ENCODE peak calls at places on chromosomes 6 and 20, in four cellular contexts. One of them, this sample, is unnamed.

GRCh38 chr20:20360464-20360863 is 7.4 kb upstream of the INSM1 start:
- DNase-seq in pancreas: peak; percentile 24
- DNase-seq in ascending aorta: no peak
- DNase-seq in right cardiac atrium: peak; percentile 50
- DNase-seq in this sample: peak; percentile 45

GRCh38 chr6:144957236-144957937 is 672.3 kb downstream of the UTRN start:
- DNase-seq in pancreas: no peak
- DNase-seq in ascending aorta: no peak
- DNase-seq in right cardiac atrium: no peak
- DNase-seq in this sample: no peak

GRCh38 chr6:169079650-169080049 is 174.0 kb downstream of the THBS2 start:
- DNase-seq in pancreas: no peak
- DNase-seq in ascending aorta: no peak
- DNase-seq in right cardiac atrium: no peak
- DNase-seq in this sample: no peak

GRCh38 chr6:85191656-85192055 is 258.2 kb upstream of the NT5E start:
- DNase-seq in pancreas: no peak
- DNase-seq in ascending aorta: no peak
- DNase-seq in right cardiac atrium: no peak
- DNase-seq in this sample: no peak

GRCh38 chr6:170370413-170370812 is 63.9 kb downstream of the FAM120B start:
- DNase-seq in pancreas: no peak
- DNase-seq in ascending aorta: no peak
- DNase-seq in right cardiac atrium: no peak
- DNase-seq in this sample: no peak

GRCh38 chr6:157239671-157240058 is 83.7 kb downstream of the TMEM242 start:
- DNase-seq in pancreas: no peak
- DNase-seq in ascending aorta: no peak
- DNase-seq in right cardiac atrium: no peak
- DNase-seq in this sample: no peak

GRCh38 chr6:119348308-119349040 is 1.1 kb downstream of the MAN1A1 start:
- DNase-seq in pancreas: peak; percentile 50
- DNase-seq in ascending aorta: no peak
- DNase-seq in right cardiac atrium: peak; percentile 71
- DNase-seq in this sample: peak; percentile 26

GRCh38 chr20:7147220-7147601 is 379.7 kb downstream of the BMP2 start:
- DNase-seq in pancreas: no peak
- DNase-seq in ascending aorta: no peak
- DNase-seq in right cardiac atrium: no peak
- DNase-seq in this sample: no peak

GRCh38 chr6:21110684-21111398 is 482.7 kb upstream of the SOX4 start:
- DNase-seq in pancreas: no peak
- DNase-seq in ascending aorta: no peak
- DNase-seq in right cardiac atrium: no peak
- DNase-seq in this sample: no peak

GRCh38 chr6:3749991-3750323 is 1.6 kb downstream of the PXDC1 start:
- DNase-seq in pancreas: peak; percentile 62
- DNase-seq in ascending aorta: no peak
- DNase-seq in right cardiac atrium: peak; percentile 88
- DNase-seq in this sample: peak; percentile 71

GRCh38 chr6:40307712-40308111 is 279.5 kb downstream of the LRFN2 start:
- DNase-seq in pancreas: no peak
- DNase-seq in ascending aorta: no peak
- DNase-seq in right cardiac atrium: no peak
- DNase-seq in this sample: no peak

GRCh38 chr6:16056263-16056870 is 72.5 kb upstream of the MYLIP start:
- DNase-seq in pancreas: no peak
- DNase-seq in ascending aorta: no peak
- DNase-seq in right cardiac atrium: no peak
- DNase-seq in this sample: no peak

GRCh38 chr6:91476000-91476399 is 889.1 kb upstream of the MAP3K7 start:
- DNase-seq in pancreas: no peak
- DNase-seq in ascending aorta: no peak
- DNase-seq in right cardiac atrium: peak; percentile 26
- DNase-seq in this sample: no peak

DNA sequence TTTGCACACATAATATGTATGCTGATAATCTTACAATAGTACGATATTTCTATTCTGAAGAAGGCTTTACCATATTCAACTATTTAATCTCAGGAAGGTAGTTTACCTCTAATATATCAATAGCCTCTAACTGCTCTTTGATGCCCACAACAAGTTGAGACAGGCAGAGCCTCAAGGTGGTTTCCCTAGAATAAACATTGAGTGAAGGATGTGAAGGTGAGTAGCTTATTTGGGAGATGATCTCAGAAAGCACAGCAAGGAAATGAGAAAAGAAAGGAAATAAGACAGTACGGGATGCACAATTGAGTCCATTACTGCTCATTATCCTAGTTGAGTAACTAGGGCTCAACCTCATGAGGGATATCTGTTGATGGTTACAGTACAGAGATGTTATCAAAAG is 638.4 kb downstream of the MAFB start:
- DNase-seq in pancreas: no peak
- DNase-seq in ascending aorta: no peak
- DNase-seq in right cardiac atrium: no peak
- DNase-seq in this sample: no peak
- H3K9me3 ChIP-seq in pancreas: no peaks in the 10 kb centered on the region
- H3K9me3 ChIP-seq in ascending aorta: no peaks in the 10 kb centered on the region
- H3K9me3 ChIP-seq in right cardiac atrium: no peaks in the 10 kb centered on the region
- H3K9me3 ChIP-seq in this sample: no peaks in the 10 kb centered on the region

DNA sequence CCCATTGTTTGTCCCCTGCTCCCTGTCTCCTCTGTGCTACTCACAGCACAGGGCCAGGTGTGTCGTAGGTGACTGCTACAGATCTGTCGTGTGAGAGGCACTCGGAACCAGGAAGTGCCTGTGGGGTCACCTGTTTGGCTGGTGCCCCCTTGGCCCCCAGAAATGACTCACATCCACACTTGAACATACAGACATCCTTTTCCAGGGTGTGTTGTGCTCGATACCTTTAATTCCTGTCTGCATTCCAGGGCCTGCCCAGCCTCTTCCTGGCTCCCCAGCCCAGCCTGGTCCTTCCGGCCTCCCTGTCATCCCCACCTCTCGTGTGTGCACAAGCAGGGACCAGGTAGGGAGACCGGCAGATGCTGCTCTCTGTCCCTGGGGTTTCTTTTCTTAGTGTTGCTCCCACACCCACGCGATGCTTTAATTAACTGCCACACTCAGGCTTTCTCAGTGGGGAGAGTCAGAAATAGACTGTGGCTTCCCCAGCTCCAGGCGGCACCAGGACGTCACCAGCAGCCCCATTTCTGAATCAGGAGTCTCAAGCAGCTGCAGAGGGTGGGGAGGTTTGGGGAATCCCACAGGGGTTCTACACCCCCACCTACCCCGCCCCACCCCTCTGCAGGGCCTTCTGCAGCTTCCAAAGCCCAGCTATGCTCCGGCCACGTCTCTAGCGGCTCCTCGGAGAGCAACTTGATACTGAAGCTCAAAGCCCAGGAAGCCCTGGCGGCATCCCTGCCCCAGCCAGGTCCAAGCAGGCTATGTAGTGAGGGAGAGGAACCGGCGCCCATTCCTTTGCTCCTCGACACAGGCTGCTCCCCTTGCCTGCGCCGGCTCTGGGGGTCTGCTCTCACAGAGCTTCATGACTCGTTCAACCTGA is 102.2 kb downstream of the SYCP2 start:
- DNase-seq in pancreas: no peak
- DNase-seq in ascending aorta: no peak
- DNase-seq in right cardiac atrium: no peak
- DNase-seq in this sample: peak; percentile 44
- H3K4me1 ChIP-seq in pancreas: no peaks in the 10 kb centered on the region
- H3K4me1 ChIP-seq in ascending aorta: peaks cover 6% of the 10 kb centered on the region
- H3K4me1 ChIP-seq in right cardiac atrium: peaks cover 7% of the 10 kb centered on the region
- H3K4me1 ChIP-seq in this sample: peaks cover 11% of the 10 kb centered on the region

DNA sequence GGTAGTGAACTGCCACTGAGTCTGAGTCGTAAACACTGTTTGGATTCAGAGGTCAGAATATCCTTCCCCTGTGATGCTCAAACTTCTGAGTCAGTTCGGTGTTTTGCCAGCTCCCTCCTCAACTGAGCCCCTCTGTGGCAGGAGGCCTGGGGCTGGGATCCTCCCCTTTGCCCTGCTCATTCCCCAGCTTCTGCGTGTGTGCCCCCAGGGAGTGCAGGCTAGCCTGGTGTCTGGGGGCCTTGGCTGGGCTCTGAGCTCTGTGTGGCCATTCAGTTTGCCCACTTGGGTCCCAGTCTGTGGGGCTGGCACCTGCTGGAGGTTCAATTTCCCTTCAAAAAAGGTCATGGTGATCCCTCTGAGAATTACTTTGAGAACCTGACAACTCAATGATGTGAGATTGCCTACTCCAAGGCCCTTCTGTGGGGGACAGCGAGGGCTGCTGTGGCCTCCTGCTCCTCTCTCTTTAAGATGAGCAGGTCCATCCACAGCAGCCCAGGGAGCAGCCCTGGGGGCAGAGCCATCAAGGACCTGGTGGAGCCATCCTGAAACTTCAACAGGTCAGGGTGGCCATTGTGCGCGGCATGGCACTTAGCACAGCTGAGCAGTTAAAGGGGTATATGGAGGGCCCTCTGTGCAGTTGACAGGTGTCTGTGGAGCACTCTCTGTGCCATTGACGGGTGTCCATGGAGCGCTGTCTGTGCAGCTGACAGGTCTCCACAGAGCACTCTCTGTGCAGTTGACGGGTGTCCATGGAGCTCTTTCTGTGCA is 147.3 kb downstream of the SYCP2 start:
- DNase-seq in pancreas: no peak
- DNase-seq in ascending aorta: no peak
- DNase-seq in right cardiac atrium: no peak
- DNase-seq in this sample: peak; percentile 16
- H3K9me3 ChIP-seq in pancreas: no peaks in the 10 kb centered on the region
- H3K9me3 ChIP-seq in ascending aorta: no peaks in the 10 kb centered on the region
- H3K9me3 ChIP-seq in right cardiac atrium: no peaks in the 10 kb centered on the region
- H3K9me3 ChIP-seq in this sample: no peaks in the 10 kb centered on the region

GRCh38 chr6:33589366-33589722 is 9.3 kb upstream of the BAK1 start:
- DNase-seq in pancreas: no peak
- DNase-seq in ascending aorta: no peak
- DNase-seq in right cardiac atrium: no peak
- DNase-seq in this sample: no peak

GRCh38 chr6:33588894-33589293 is 8.8 kb upstream of the BAK1 start:
- DNase-seq in pancreas: no peak
- DNase-seq in ascending aorta: no peak
- DNase-seq in right cardiac atrium: no peak
- DNase-seq in this sample: no peak

GRCh38 chr6:33585403-33586107 is 5.5 kb upstream of the BAK1 start:
- DNase-seq in pancreas: peak; percentile 61
- DNase-seq in ascending aorta: peak; percentile 50
- DNase-seq in right cardiac atrium: peak; percentile 94
- DNase-seq in this sample: peak; percentile 89

GRCh38 chr6:33586108-33586640 is 6.1 kb upstream of the BAK1 start:
- DNase-seq in pancreas: no peak
- DNase-seq in ascending aorta: no peak
- DNase-seq in right cardiac atrium: peak; percentile 24
- DNase-seq in this sample: no peak

GRCh38 chr6:33587529-33588215 is 7.6 kb upstream of the BAK1 start:
- DNase-seq in pancreas: no peak
- DNase-seq in ascending aorta: no peak
- DNase-seq in right cardiac atrium: no peak
- DNase-seq in this sample: no peak
- H3K4me1 ChIP-seq in pancreas: peaks cover 19% of the 10 kb centered on the region
- H3K4me1 ChIP-seq in ascending aorta: peaks cover 3% of the 10 kb centered on the region
- H3K4me1 ChIP-seq in right cardiac atrium: peaks cover 5% of the 10 kb centered on the region
- H3K4me1 ChIP-seq in this sample: peaks cover 22% of the 10 kb centered on the region

DNA sequence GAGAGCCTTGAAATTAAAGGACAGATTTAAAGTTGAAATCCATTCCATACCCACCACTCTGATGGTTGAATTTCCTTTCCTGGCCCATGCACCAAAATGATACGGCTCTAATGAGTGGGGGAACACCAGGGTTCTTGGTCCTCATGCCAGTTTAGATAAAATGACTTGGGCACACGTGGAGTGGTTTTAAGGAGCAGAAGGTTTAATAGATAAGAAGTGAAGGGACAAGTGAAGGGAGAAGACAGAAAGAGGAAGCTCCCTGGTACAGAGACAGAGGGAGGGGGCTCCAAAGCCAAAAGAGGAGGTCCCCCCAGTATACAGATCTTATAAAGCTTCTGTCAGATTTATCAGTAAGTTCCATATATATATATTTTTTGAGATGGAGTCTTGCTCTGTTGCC is 22.7 kb downstream of the NCOA3 start:
- DNase-seq in pancreas: no peak
- DNase-seq in ascending aorta: no peak
- DNase-seq in right cardiac atrium: no peak
- DNase-seq in this sample: no peak
- H3K9me3 ChIP-seq in pancreas: no peaks in the 10 kb centered on the region
- H3K9me3 ChIP-seq in ascending aorta: no peaks in the 10 kb centered on the region
- H3K9me3 ChIP-seq in right cardiac atrium: no peaks in the 10 kb centered on the region
- H3K9me3 ChIP-seq in this sample: peaks cover 25% of the 10 kb centered on the region

GRCh38 chr6:60671369-60671768 is 1614.7 kb downstream of the KHDRBS2 start:
- DNase-seq in pancreas: no peak
- DNase-seq in ascending aorta: no peak
- DNase-seq in right cardiac atrium: no peak
- DNase-seq in this sample: no peak

GRCh38 chr6:60668428-60668827 is 1617.6 kb downstream of the KHDRBS2 start:
- DNase-seq in pancreas: no peak
- DNase-seq in ascending aorta: no peak
- DNase-seq in right cardiac atrium: no peak
- DNase-seq in this sample: no peak

DNA sequence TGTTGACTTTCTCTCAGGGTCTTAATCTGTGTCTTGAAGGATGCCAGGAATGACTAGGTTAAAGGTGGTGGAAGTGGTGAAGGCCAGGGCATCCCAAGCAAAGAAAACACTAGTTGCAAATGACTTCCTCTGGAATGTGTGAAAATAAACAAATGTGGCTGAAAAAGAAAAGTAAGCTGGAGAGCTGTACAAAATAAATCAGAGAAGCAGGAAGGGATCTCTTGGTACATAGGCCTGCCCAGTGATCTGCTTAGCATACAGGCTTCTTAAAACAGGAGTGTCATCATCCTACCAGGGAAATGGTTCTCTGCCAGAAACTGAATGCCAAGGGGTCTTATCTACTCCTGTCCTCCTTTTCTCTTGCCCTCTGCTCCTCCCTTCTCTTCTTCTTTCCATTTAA is 1616.0 kb downstream of the KHDRBS2 start:
- DNase-seq in pancreas: no peak
- DNase-seq in ascending aorta: no peak
- DNase-seq in right cardiac atrium: no peak
- DNase-seq in this sample: no peak
- H3K4me1 ChIP-seq in pancreas: no peaks in the 10 kb centered on the region
- H3K4me1 ChIP-seq in ascending aorta: no peaks in the 10 kb centered on the region
- H3K4me1 ChIP-seq in right cardiac atrium: no peaks in the 10 kb centered on the region
- H3K4me1 ChIP-seq in this sample: no peaks in the 10 kb centered on the region